ENCODE peak calls at places on chromosomes 4 and X, in seven cellular contexts. K is HT-29; B is stimulated activated CD4-positive, alpha-beta T cell treated with anti-CD3 and anti-CD28 coated beads, Interleukin-12 subunit alpha, Interleukin-12 subunit beta, amount 100 ng/mL, for 24 hours; H is left cardiac atrium; D is cardiac fibroblast; E is nephron progenitor cell; U is astrocyte of the spinal cord. C is an unnamed sample.
A peak's percentile ranks its signal among the peaks of the same experiment; 100 is the strongest.

GRCh38 chr4:164731827-164732474 is 22.0 kb upstream of the SMIM31 start:
- DNase-seq in K (peak; percentile 56), B (peak; percentile 6), H (no peak), D (peak; percentile 57), E (peak; percentile 69), U (peak; percentile 53), C (peak; percentile 42)

GRCh38 chrX:41481264-41482109 is 34.3 kb downstream of the NYX start:
- DNase-seq in K (peak; percentile 48), B (no peak), H (no peak), D (peak; percentile 26), E (no peak), U (no peak), C (no peak)

GRCh38 chr4:88706574-88706973 is 8.9 kb upstream of the NAP1L5 start:
- DNase-seq in K (peak; percentile 58), B (no peak), H (peak; percentile 32), D (peak; percentile 83), E (peak; percentile 6), U (peak; percentile 71), C (peak; percentile 61)

GRCh38 chr4:114040319-114041116 is 61.1 kb upstream of the ARSJ start:
- DNase-seq in K (peak; percentile 54), B (no peak), H (no peak), D (no peak), E (no peak), U (peak; percentile 45), C (no peak)

GRCh38 chr4:153806073-153806472 is 17.2 kb upstream of the SFRP2 start:
- DNase-seq in K (no peak), B (no peak), H (no peak), D (no peak), E (no peak), U (no peak), C (no peak)

GRCh38 chrX:75113664-75114063 is 42.4 kb downstream of the ABCB7 start:
- DNase-seq in K (no peak), B (no peak), H (no peak), D (no peak), E (no peak), U (no peak), C (no peak)

GRCh38 chr4:13522282-13523104 is 21.8 kb downstream of the NKX3-2 start:
- DNase-seq in K (no peak), B (no peak), H (no peak), D (no peak), E (no peak), U (no peak), C (no peak)

GRCh38 chrX:40402771-40403533 is 177.8 kb upstream of the ATP6AP2 start:
- DNase-seq in K (no peak), B (no peak), H (peak; percentile 25), D (peak; percentile 35), E (no peak), U (peak; percentile 34), C (no peak)

GRCh38 chr4:52100062-52100461 is 49.0 kb downstream of the SPATA18 start:
- DNase-seq in K (peak; percentile 8), B (no peak), H (no peak), D (peak; percentile 50), E (no peak), U (peak; percentile 65), C (no peak)

GRCh38 chr4:5887011-5887360 is 5.9 kb downstream of the CRMP1 start:
- DNase-seq in K (no peak), B (no peak), H (no peak), D (no peak), E (no peak), U (no peak), C (no peak)

GRCh38 chr4:186807809-186808634 is 84.4 kb upstream of the FAT1 start:
- DNase-seq in K (no peak), B (no peak), H (no peak), D (peak; percentile 10), E (no peak), U (peak; percentile 47), C (no peak)

GRCh38 chr4:165367040-165367439 is 11.8 kb upstream of the CPE start:
- DNase-seq in K (no peak), B (no peak), H (no peak), D (peak; percentile 15), E (no peak), U (no peak), C (no peak)

GRCh38 chrX:106484233-106484632 is 127.5 kb upstream of the RADX start:
- DNase-seq in K (no peak), B (no peak), H (no peak), D (no peak), E (no peak), U (no peak), C (no peak)

GRCh38 chr4:114364857-114365256 is 233.8 kb upstream of the UGT8 start:
- DNase-seq in K (no peak), B (no peak), H (no peak), D (peak; percentile 85), E (no peak), U (peak; percentile 79), C (no peak)

GRCh38 chrX:6904178-6904577 is 243.3 kb upstream of the STS start:
- DNase-seq in K (no peak), B (no peak), H (no peak), D (no peak), E (no peak), U (no peak), C (no peak)

GRCh38 chr4:187179086-187180070 is 455.7 kb upstream of the FAT1 start:
- DNase-seq in K (no peak), B (no peak), H (no peak), D (no peak), E (no peak), U (peak; percentile 2), C (no peak)

C was measured in heart left ventricle.